ENCODE peak calls at places on chromosomes 16 and 17, in four cellular contexts. F is ascending aorta, I is PC-3, N is pancreas. Z is an unnamed sample.

GRCh38 chr16:48044117-48044516 is 111.7 kb downstream of the ABCC12 start:
- DNase-seq in N (no peak), I (no peak), F (no peak), Z (no peak)

GRCh38 chr17:27585153-27585681 is 45.8 kb upstream of the LGALS9 start:
- DNase-seq in F (no peak), N (no peak), I (no peak), Z (no peak)

GRCh38 chr16:81489547-81490267 is 45.1 kb downstream of the CMIP start:
- DNase-seq in N (no peak), F (no peak), I (no peak), Z (no peak)

GRCh38 chr17:58307468-58308172 is 21.0 kb downstream of the TSPOAP1 start:
- DNase-seq in N (no peak), F (no peak), I (no peak), Z (no peak)

GRCh38 chr17:7824021-7824924 is 9.7 kb upstream of the KDM6B start:
- DNase-seq in I (no peak), N (no peak), F (no peak), Z (no peak)

GRCh38 chr16:29962344-29962994 is 590 bp downstream of the TMEM219 start:
- DNase-seq in F (no peak), I (peak), N (no peak), Z (peak)

GRCh38 chr17:21279582-21279981 is 4.9 kb upstream of the MAP2K3 start:
- DNase-seq in N (no peak), F (no peak), I (no peak), Z (no peak)

GRCh38 chr17:63442549-63443035 is 3.5 kb downstream of the CYB561 start:
- DNase-seq in I (peak), F (no peak), N (no peak), Z (no peak)

GRCh38 chr17:38428643-38429371 is 543 bp downstream of the ARHGAP23 start:
- DNase-seq in N (peak), I (peak), F (peak), Z (peak)

GRCh38 chr17:75602644-75603043 is 15.0 kb downstream of the MYO15B start:
- DNase-seq in N (no peak), F (no peak), I (no peak), Z (no peak)

GRCh38 chr16:483351-484075 is 44.0 kb upstream of the CAPN15 start:
- DNase-seq in I (no peak), N (no peak), F (no peak), Z (no peak)

GRCh38 chr17:30556374-30557332 is 79.4 kb downstream of the GOSR1 start:
- DNase-seq in F (no peak), N (no peak), I (no peak), Z (no peak)

GRCh38 chr16:83953796-83954576 is 946 bp downstream of the OSGIN1 start:
- DNase-seq in F (no peak), N (peak), I (peak), Z (no peak)

GRCh38 chr16:69839240-69839688 is 77.1 kb downstream of the WWP2 start:
- DNase-seq in F (no peak), N (no peak), I (no peak), Z (no peak)

GRCh38 chr17:36001862-36002603 is 680 bp upstream of the CCL15 start:
- DNase-seq in I (no peak), N (peak), F (no peak), Z (no peak)

GRCh38 chr16:79528281-79528680 is 72.3 kb downstream of the MAF start:
- DNase-seq in N (no peak), I (no peak), F (no peak), Z (no peak)

GRCh38 chr17:67779098-67779672 is 46.1 kb upstream of the BPTF start:
- DNase-seq in N (peak), F (no peak), I (peak), Z (peak)

GRCh38 chr17:50018909-50019308 is 23.9 kb upstream of the DLX3 start:
- DNase-seq in N (no peak), I (no peak), F (no peak), Z (no peak)

GRCh38 chr16:60123387-60124023 is 1389.4 kb upstream of the GOT2 start:
- DNase-seq in N (no peak), F (no peak), I (no peak), Z (no peak)

GRCh38 chr17:57870283-57870635 is 20.4 kb upstream of the MRPS23 start:
- DNase-seq in I (peak), N (no peak), F (no peak), Z (no peak)

GRCh38 chr16:11583889-11584565 is 2.7 kb downstream of the LITAF start:
- DNase-seq in F (no peak), I (peak), N (no peak), Z (no peak)

GRCh38 chr16:83365166-83365565 is 442.6 kb upstream of the HSBP1 start:
- DNase-seq in F (no peak), I (no peak), N (no peak), Z (no peak)

GRCh38 chr17:72125742-72126141 is 4.9 kb downstream of the SOX9 start:
- DNase-seq in I (peak), N (no peak), F (no peak), Z (no peak)
- H3K27ac ChIP-seq in I (peak), N (no peak), F (no peak), Z (peak)

DNA sequence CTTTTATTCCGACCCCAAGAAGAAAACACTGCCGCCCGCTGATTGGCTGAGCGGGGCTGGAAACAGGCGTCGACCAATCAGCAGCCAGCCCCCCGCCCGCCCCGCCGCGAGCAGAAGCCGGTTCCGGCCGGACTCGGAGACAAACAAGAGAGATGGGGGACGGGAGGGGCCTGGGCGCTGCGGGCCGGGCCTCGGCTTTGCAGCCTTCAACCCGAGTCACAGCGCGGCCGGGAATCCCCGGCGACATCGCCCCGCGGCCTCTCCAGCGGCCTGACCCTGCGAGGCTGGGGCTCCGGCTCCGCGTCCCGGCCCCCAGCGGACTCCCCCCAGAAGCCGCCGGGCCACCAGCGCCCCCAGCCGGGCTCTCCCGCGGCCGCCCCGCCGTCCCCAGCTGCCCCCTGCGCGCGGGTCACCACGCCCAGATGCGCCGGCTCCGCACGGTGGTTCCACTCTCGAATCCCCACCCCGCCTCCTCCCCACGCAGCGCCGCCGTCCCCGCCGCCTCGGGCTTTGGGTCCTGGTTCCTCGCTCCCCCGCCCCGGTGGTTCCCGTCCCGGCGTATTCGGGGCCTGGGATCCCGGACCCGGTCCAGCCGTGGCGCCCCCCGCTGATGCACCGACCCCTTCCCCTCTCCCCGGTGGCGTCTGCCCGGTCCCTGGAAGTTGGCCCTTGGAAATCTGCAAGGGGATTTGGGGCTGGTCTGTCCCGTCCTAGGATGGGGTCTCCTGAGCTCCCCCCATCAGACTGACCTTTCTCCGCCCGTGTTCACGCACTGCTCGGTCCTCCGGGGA is 417 bp upstream of the SLC43A2 start:
- DNase-seq in N (peak), I (peak), F (peak), Z (peak)
- TF ChIP-seq CTCF in N (no peak), I (peak), F (peak), Z (peak)

GRCh38 chr17:16298140-16298662 is 55.1 kb downstream of the CENPV start:
- DNase-seq in I (no peak), N (no peak), F (no peak), Z (no peak)
- H3K4me3 ChIP-seq in I (no peak), N (no peak), F (no peak), Z (no peak)

DNA sequence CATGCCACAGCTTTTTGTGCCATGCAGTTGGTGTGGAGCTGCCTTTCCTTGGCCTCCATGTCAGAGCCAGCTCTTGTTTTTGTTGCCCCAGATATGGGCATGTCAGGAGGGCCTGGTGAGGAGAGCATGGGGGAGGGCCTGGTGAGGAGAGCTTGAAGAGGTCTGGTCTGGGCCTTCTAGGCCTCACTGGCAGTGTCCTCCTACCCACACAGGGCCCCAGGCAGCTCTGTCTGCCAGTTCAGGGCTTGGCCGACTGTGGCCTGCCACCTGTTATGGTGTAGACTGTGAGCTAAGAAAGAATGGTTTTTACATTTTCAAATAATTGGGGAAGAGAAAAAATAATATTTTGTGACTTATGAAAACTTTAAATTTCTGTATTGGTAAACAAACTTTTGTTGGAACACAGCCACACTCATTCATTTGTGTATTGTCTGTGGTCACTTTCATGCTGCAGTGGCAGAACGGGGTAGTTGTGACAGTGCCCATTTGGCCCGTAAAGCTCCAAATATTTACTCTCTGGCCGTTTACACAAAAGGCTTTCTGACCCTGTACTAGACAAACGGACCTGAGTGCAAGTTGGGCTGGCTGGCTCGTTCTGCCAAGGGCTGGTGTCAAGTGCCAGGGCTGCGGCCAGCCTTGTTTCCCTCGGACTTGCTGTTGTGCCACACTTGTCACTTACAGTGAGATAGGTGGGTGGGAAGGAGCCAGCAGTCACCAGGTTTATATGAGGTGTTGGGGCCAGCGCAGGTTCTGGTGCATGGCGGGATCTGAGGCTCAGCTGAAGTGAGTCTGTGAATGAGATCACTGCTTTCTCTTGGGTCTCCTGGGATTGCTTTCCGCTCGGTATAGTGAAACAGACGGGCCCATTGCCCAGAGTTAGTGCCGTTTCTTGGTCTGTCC is 18.2 kb downstream of the PGS1 start:
- DNase-seq in F (peak), N (peak), I (no peak), Z (peak)
- H3K27ac ChIP-seq in F (peak), N (peak), I (no peak), Z (peak)

DNA sequence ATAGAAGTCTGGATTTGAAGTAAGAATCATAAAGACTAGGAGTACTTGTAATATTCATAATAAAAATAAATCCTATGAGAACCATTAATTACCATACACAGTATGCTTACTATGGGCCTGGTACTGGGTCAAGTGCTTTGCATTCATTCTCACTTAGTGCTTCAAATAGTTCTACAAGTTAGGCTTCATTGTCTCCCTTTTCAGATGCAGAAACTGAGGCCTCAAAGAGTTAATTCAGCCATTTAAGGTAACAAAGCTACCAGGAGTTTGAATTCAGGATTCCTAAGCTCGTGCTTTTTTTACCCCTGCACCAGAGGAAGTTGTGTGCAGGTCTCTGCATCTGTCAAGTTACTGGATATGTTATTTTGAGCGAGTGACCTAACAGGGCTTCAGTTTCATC is 1098.4 kb upstream of the EEF2KMT start:
- DNase-seq in F (no peak), N (no peak), I (no peak), Z (no peak)
- TF ChIP-seq CTCF in F (no peak), N (no peak), I (no peak), Z (no peak)

GRCh38 chr17:42414782-42415409 is 8.2 kb downstream of the CAVIN1 start:
- DNase-seq in F (no peak), N (no peak), I (no peak), Z (no peak)

GRCh38 chr17:42413464-42414040 is 9.5 kb downstream of the CAVIN1 start:
- DNase-seq in I (no peak), F (no peak), N (no peak), Z (no peak)

GRCh38 chr17:42409467-42410351 is 13.3 kb downstream of the CAVIN1 start:
- DNase-seq in N (no peak), F (peak), I (no peak), Z (no peak)

GRCh38 chr17:42411321-42411820 is 11.7 kb downstream of the CAVIN1 start:
- DNase-seq in F (no peak), I (no peak), N (no peak), Z (no peak)

DNA sequence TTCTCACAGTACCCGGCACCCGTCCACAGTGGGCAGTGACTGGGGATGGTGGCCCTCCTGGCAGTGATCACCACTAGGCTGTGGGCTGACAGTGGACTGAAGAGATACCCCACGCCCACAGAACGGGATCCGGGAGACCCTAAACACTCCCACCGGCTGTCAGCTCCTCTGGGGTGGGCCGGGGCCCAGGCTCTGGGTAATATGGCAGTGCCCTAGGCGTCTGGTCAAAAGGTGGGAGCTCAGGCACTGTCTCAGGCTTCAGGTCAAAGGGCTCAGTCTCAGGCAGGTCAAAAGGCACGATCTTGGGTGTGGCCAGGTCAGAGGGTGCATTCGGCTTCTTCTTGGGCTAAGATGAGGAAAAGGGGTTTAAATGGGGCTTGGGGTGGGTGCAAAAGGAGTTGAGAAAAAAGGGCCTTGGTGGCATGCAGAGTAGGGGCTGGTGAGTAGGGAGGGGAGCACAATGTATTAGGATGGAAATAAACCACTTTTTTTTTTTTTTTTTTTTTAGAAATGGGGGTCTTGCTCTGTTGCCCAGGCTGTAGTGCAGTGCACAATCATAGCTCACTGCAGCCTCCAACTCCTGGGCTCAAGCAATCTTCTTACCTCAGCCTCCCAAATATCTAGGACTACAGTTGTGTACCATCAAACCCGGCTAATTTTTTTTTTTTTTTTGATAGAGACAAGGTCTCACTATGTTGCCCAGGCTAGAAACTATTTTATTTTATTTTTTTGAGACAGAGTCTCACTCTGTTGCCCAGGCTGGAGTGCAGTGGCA is 11.0 kb downstream of the CAVIN1 start:
- DNase-seq in N (no peak), I (no peak), F (no peak), Z (no peak)
- H3K4me3 ChIP-seq in N (no peak), I (no peak), F (no peak), Z (no peak)

GRCh38 chr16:85138073-85138824 is 26.0 kb upstream of the CIBAR2 start:
- DNase-seq in F (no peak), N (no peak), I (no peak), Z (no peak)
- H3K27ac ChIP-seq in F (peak), N (no peak), I (no peak), Z (peak)

Z was measured in heart right ventricle.